ENCODE peak calls at places on chromosomes 11 and 22, in eight cellular contexts. One of them, this sample, is unnamed.

GRCh38 chr22:27720860-27721259 is 80.7 kb downstream of the MN1 start:
- DNase-seq in AG04450: no peak
- DNase-seq in NCI-H1694: no peak
- DNase-seq in cardiac muscle cell: no peak
- DNase-seq in B cell: no peak
- DNase-seq in choroid plexus epithelial cell: no peak
- DNase-seq in activated CD8-positive, alpha-beta memory T cell treated with anti-CD3 and anti-CD28 coated beads, Interleukin-2, amount 10 ng/mL, durations not matched to agents 7 days and 5 days: no peak
- DNase-seq in CD8-positive, alpha-beta memory T cell: no peak
- DNase-seq in this sample: no peak

GRCh38 chr11:68497761-68498160 is 37.2 kb downstream of the PPP6R3 start:
- DNase-seq in AG04450: no peak
- DNase-seq in NCI-H1694: no peak
- DNase-seq in cardiac muscle cell: peak
- DNase-seq in B cell: no peak
- DNase-seq in choroid plexus epithelial cell: no peak
- DNase-seq in activated CD8-positive, alpha-beta memory T cell treated with anti-CD3 and anti-CD28 coated beads, Interleukin-2, amount 10 ng/mL, durations not matched to agents 7 days and 5 days: no peak
- DNase-seq in CD8-positive, alpha-beta memory T cell: no peak
- DNase-seq in this sample: no peak

GRCh38 chr11:66459138-66459778 is 7.4 kb upstream of the PELI3 start:
- DNase-seq in AG04450: no peak
- DNase-seq in NCI-H1694: no peak
- DNase-seq in cardiac muscle cell: no peak
- DNase-seq in B cell: peak
- DNase-seq in choroid plexus epithelial cell: no peak
- DNase-seq in activated CD8-positive, alpha-beta memory T cell treated with anti-CD3 and anti-CD28 coated beads, Interleukin-2, amount 10 ng/mL, durations not matched to agents 7 days and 5 days: no peak
- DNase-seq in CD8-positive, alpha-beta memory T cell: no peak
- DNase-seq in this sample: no peak

GRCh38 chr22:50201191-50202129 is 649 bp downstream of the SELENOO start:
- DNase-seq in AG04450: no peak
- DNase-seq in NCI-H1694: no peak
- DNase-seq in cardiac muscle cell: no peak
- DNase-seq in B cell: no peak
- DNase-seq in choroid plexus epithelial cell: no peak
- DNase-seq in activated CD8-positive, alpha-beta memory T cell treated with anti-CD3 and anti-CD28 coated beads, Interleukin-2, amount 10 ng/mL, durations not matched to agents 7 days and 5 days: no peak
- DNase-seq in CD8-positive, alpha-beta memory T cell: no peak
- DNase-seq in this sample: no peak

GRCh38 chr22:23113847-23114720 is 27.7 kb downstream of the RSPH14 start:
- DNase-seq in AG04450: no peak
- DNase-seq in NCI-H1694: no peak
- DNase-seq in cardiac muscle cell: no peak
- DNase-seq in B cell: no peak
- DNase-seq in choroid plexus epithelial cell: no peak
- DNase-seq in activated CD8-positive, alpha-beta memory T cell treated with anti-CD3 and anti-CD28 coated beads, Interleukin-2, amount 10 ng/mL, durations not matched to agents 7 days and 5 days: no peak
- DNase-seq in CD8-positive, alpha-beta memory T cell: no peak
- DNase-seq in this sample: no peak

GRCh38 chr11:95152878-95153856 is 63.5 kb downstream of the ENDOD1 start:
- DNase-seq in AG04450: no peak
- DNase-seq in NCI-H1694: no peak
- DNase-seq in cardiac muscle cell: no peak
- DNase-seq in B cell: peak
- DNase-seq in choroid plexus epithelial cell: no peak
- DNase-seq in activated CD8-positive, alpha-beta memory T cell treated with anti-CD3 and anti-CD28 coated beads, Interleukin-2, amount 10 ng/mL, durations not matched to agents 7 days and 5 days: peak
- DNase-seq in CD8-positive, alpha-beta memory T cell: no peak
- DNase-seq in this sample: no peak

GRCh38 chr11:71930556-71931244 is 1.9 kb downstream of the RNF121 start:
- DNase-seq in AG04450: no peak
- DNase-seq in NCI-H1694: no peak
- DNase-seq in cardiac muscle cell: peak
- DNase-seq in B cell: no peak
- DNase-seq in choroid plexus epithelial cell: no peak
- DNase-seq in activated CD8-positive, alpha-beta memory T cell treated with anti-CD3 and anti-CD28 coated beads, Interleukin-2, amount 10 ng/mL, durations not matched to agents 7 days and 5 days: no peak
- DNase-seq in CD8-positive, alpha-beta memory T cell: no peak
- DNase-seq in this sample: no peak

GRCh38 chr11:76707293-76707825 is 36.8 kb upstream of the LRRC32 start:
- DNase-seq in AG04450: no peak
- DNase-seq in NCI-H1694: no peak
- DNase-seq in cardiac muscle cell: no peak
- DNase-seq in B cell: no peak
- DNase-seq in choroid plexus epithelial cell: no peak
- DNase-seq in activated CD8-positive, alpha-beta memory T cell treated with anti-CD3 and anti-CD28 coated beads, Interleukin-2, amount 10 ng/mL, durations not matched to agents 7 days and 5 days: no peak
- DNase-seq in CD8-positive, alpha-beta memory T cell: no peak
- DNase-seq in this sample: no peak

GRCh38 chr11:13168281-13168680 is 109.3 kb upstream of the BMAL1 start:
- DNase-seq in AG04450: no peak
- DNase-seq in NCI-H1694: no peak
- DNase-seq in cardiac muscle cell: no peak
- DNase-seq in B cell: no peak
- DNase-seq in choroid plexus epithelial cell: no peak
- DNase-seq in activated CD8-positive, alpha-beta memory T cell treated with anti-CD3 and anti-CD28 coated beads, Interleukin-2, amount 10 ng/mL, durations not matched to agents 7 days and 5 days: no peak
- DNase-seq in CD8-positive, alpha-beta memory T cell: no peak
- DNase-seq in this sample: no peak

GRCh38 chr11:115198301-115198700 is 305.9 kb downstream of the CADM1 start:
- DNase-seq in AG04450: no peak
- DNase-seq in NCI-H1694: no peak
- DNase-seq in cardiac muscle cell: no peak
- DNase-seq in B cell: no peak
- DNase-seq in choroid plexus epithelial cell: peak
- DNase-seq in activated CD8-positive, alpha-beta memory T cell treated with anti-CD3 and anti-CD28 coated beads, Interleukin-2, amount 10 ng/mL, durations not matched to agents 7 days and 5 days: no peak
- DNase-seq in CD8-positive, alpha-beta memory T cell: no peak
- DNase-seq in this sample: no peak

GRCh38 chr22:47012589-47013365 is 250.3 kb downstream of the TBC1D22A start:
- DNase-seq in AG04450: peak
- DNase-seq in NCI-H1694: no peak
- DNase-seq in cardiac muscle cell: peak
- DNase-seq in B cell: no peak
- DNase-seq in choroid plexus epithelial cell: peak
- DNase-seq in activated CD8-positive, alpha-beta memory T cell treated with anti-CD3 and anti-CD28 coated beads, Interleukin-2, amount 10 ng/mL, durations not matched to agents 7 days and 5 days: no peak
- DNase-seq in CD8-positive, alpha-beta memory T cell: no peak
- DNase-seq in this sample: peak

GRCh38 chr11:3203221-3204043 is 15.2 kb downstream of the MRGPRG start:
- DNase-seq in AG04450: no peak
- DNase-seq in NCI-H1694: no peak
- DNase-seq in cardiac muscle cell: peak
- DNase-seq in B cell: no peak
- DNase-seq in choroid plexus epithelial cell: peak
- DNase-seq in activated CD8-positive, alpha-beta memory T cell treated with anti-CD3 and anti-CD28 coated beads, Interleukin-2, amount 10 ng/mL, durations not matched to agents 7 days and 5 days: no peak
- DNase-seq in CD8-positive, alpha-beta memory T cell: peak
- DNase-seq in this sample: peak

GRCh38 chr11:33402066-33402465 is 144.9 kb downstream of the HIPK3 start:
- DNase-seq in AG04450: no peak
- DNase-seq in NCI-H1694: no peak
- DNase-seq in cardiac muscle cell: peak
- DNase-seq in B cell: no peak
- DNase-seq in choroid plexus epithelial cell: peak
- DNase-seq in activated CD8-positive, alpha-beta memory T cell treated with anti-CD3 and anti-CD28 coated beads, Interleukin-2, amount 10 ng/mL, durations not matched to agents 7 days and 5 days: no peak
- DNase-seq in CD8-positive, alpha-beta memory T cell: no peak
- DNase-seq in this sample: no peak

GRCh38 chr11:3089236-3090061 is 32.2 kb upstream of the CARS1 start:
- DNase-seq in AG04450: no peak
- DNase-seq in NCI-H1694: no peak
- DNase-seq in cardiac muscle cell: no peak
- DNase-seq in B cell: no peak
- DNase-seq in choroid plexus epithelial cell: no peak
- DNase-seq in activated CD8-positive, alpha-beta memory T cell treated with anti-CD3 and anti-CD28 coated beads, Interleukin-2, amount 10 ng/mL, durations not matched to agents 7 days and 5 days: no peak
- DNase-seq in CD8-positive, alpha-beta memory T cell: no peak
- DNase-seq in this sample: no peak

GRCh38 chr11:21921151-21921550 is 271.7 kb upstream of the ANO5 start:
- DNase-seq in AG04450: no peak
- DNase-seq in NCI-H1694: no peak
- DNase-seq in cardiac muscle cell: no peak
- DNase-seq in B cell: no peak
- DNase-seq in choroid plexus epithelial cell: no peak
- DNase-seq in activated CD8-positive, alpha-beta memory T cell treated with anti-CD3 and anti-CD28 coated beads, Interleukin-2, amount 10 ng/mL, durations not matched to agents 7 days and 5 days: no peak
- DNase-seq in CD8-positive, alpha-beta memory T cell: no peak
- DNase-seq in this sample: peak

GRCh38 chr11:116397556-116398167 is 375.1 kb downstream of the BUD13 start:
- DNase-seq in AG04450: no peak
- DNase-seq in NCI-H1694: no peak
- DNase-seq in cardiac muscle cell: no peak
- DNase-seq in B cell: no peak
- DNase-seq in choroid plexus epithelial cell: no peak
- DNase-seq in activated CD8-positive, alpha-beta memory T cell treated with anti-CD3 and anti-CD28 coated beads, Interleukin-2, amount 10 ng/mL, durations not matched to agents 7 days and 5 days: no peak
- DNase-seq in CD8-positive, alpha-beta memory T cell: no peak
- DNase-seq in this sample: no peak

GRCh38 chr22:25357606-25358420 is 138.4 kb downstream of the CRYBB2 start:
- DNase-seq in AG04450: no peak
- DNase-seq in NCI-H1694: no peak
- DNase-seq in cardiac muscle cell: no peak
- DNase-seq in B cell: no peak
- DNase-seq in choroid plexus epithelial cell: no peak
- DNase-seq in activated CD8-positive, alpha-beta memory T cell treated with anti-CD3 and anti-CD28 coated beads, Interleukin-2, amount 10 ng/mL, durations not matched to agents 7 days and 5 days: no peak
- DNase-seq in CD8-positive, alpha-beta memory T cell: no peak
- DNase-seq in this sample: no peak

GRCh38 chr11:48104562-48104924 is 112.1 kb upstream of the OR4B1 start:
- DNase-seq in AG04450: no peak
- DNase-seq in NCI-H1694: no peak
- DNase-seq in cardiac muscle cell: no peak
- DNase-seq in B cell: no peak
- DNase-seq in choroid plexus epithelial cell: no peak
- DNase-seq in activated CD8-positive, alpha-beta memory T cell treated with anti-CD3 and anti-CD28 coated beads, Interleukin-2, amount 10 ng/mL, durations not matched to agents 7 days and 5 days: peak
- DNase-seq in CD8-positive, alpha-beta memory T cell: no peak
- DNase-seq in this sample: no peak

GRCh38 chr11:69325446-69325845 is 31.5 kb downstream of the MYEOV start:
- DNase-seq in AG04450: no peak
- DNase-seq in NCI-H1694: no peak
- DNase-seq in cardiac muscle cell: no peak
- DNase-seq in B cell: no peak
- DNase-seq in choroid plexus epithelial cell: no peak
- DNase-seq in activated CD8-positive, alpha-beta memory T cell treated with anti-CD3 and anti-CD28 coated beads, Interleukin-2, amount 10 ng/mL, durations not matched to agents 7 days and 5 days: peak
- DNase-seq in CD8-positive, alpha-beta memory T cell: no peak
- DNase-seq in this sample: no peak

GRCh38 chr11:95065336-95065735 is 1.4 kb upstream of the SRSF8 start:
- DNase-seq in AG04450: no peak
- DNase-seq in NCI-H1694: no peak
- DNase-seq in cardiac muscle cell: no peak
- DNase-seq in B cell: no peak
- DNase-seq in choroid plexus epithelial cell: no peak
- DNase-seq in activated CD8-positive, alpha-beta memory T cell treated with anti-CD3 and anti-CD28 coated beads, Interleukin-2, amount 10 ng/mL, durations not matched to agents 7 days and 5 days: no peak
- DNase-seq in CD8-positive, alpha-beta memory T cell: no peak
- DNase-seq in this sample: no peak

GRCh38 chr11:102111787-102112653 is 1.8 kb downstream of the YAP1 start:
- DNase-seq in AG04450: no peak
- DNase-seq in NCI-H1694: no peak
- DNase-seq in cardiac muscle cell: peak
- DNase-seq in B cell: peak
- DNase-seq in choroid plexus epithelial cell: peak
- DNase-seq in activated CD8-positive, alpha-beta memory T cell treated with anti-CD3 and anti-CD28 coated beads, Interleukin-2, amount 10 ng/mL, durations not matched to agents 7 days and 5 days: no peak
- DNase-seq in CD8-positive, alpha-beta memory T cell: no peak
- DNase-seq in this sample: no peak

GRCh38 chr11:42890773-42891172 is 421.0 kb upstream of the API5 start:
- DNase-seq in AG04450: no peak
- DNase-seq in NCI-H1694: no peak
- DNase-seq in cardiac muscle cell: no peak
- DNase-seq in B cell: no peak
- DNase-seq in choroid plexus epithelial cell: no peak
- DNase-seq in activated CD8-positive, alpha-beta memory T cell treated with anti-CD3 and anti-CD28 coated beads, Interleukin-2, amount 10 ng/mL, durations not matched to agents 7 days and 5 days: no peak
- DNase-seq in CD8-positive, alpha-beta memory T cell: no peak
- DNase-seq in this sample: no peak

GRCh38 chr11:83097671-83098070 is 26.0 kb upstream of the RAB30 start:
- DNase-seq in AG04450: no peak
- DNase-seq in NCI-H1694: no peak
- DNase-seq in cardiac muscle cell: no peak
- DNase-seq in B cell: no peak
- DNase-seq in choroid plexus epithelial cell: peak
- DNase-seq in activated CD8-positive, alpha-beta memory T cell treated with anti-CD3 and anti-CD28 coated beads, Interleukin-2, amount 10 ng/mL, durations not matched to agents 7 days and 5 days: no peak
- DNase-seq in CD8-positive, alpha-beta memory T cell: no peak
- DNase-seq in this sample: no peak

GRCh38 chr11:109939176-109939810 is 153.9 kb upstream of the ZC3H12C start:
- DNase-seq in AG04450: peak
- DNase-seq in NCI-H1694: peak
- DNase-seq in cardiac muscle cell: peak
- DNase-seq in B cell: no peak
- DNase-seq in choroid plexus epithelial cell: peak
- DNase-seq in activated CD8-positive, alpha-beta memory T cell treated with anti-CD3 and anti-CD28 coated beads, Interleukin-2, amount 10 ng/mL, durations not matched to agents 7 days and 5 days: no peak
- DNase-seq in CD8-positive, alpha-beta memory T cell: no peak
- DNase-seq in this sample: peak

GRCh38 chr11:47523491-47524199 is 29.3 kb downstream of the CELF1 start:
- DNase-seq in AG04450: peak
- DNase-seq in NCI-H1694: no peak
- DNase-seq in cardiac muscle cell: peak
- DNase-seq in B cell: peak
- DNase-seq in choroid plexus epithelial cell: peak
- DNase-seq in activated CD8-positive, alpha-beta memory T cell treated with anti-CD3 and anti-CD28 coated beads, Interleukin-2, amount 10 ng/mL, durations not matched to agents 7 days and 5 days: no peak
- DNase-seq in CD8-positive, alpha-beta memory T cell: peak
- DNase-seq in this sample: peak

GRCh38 chr11:64102005-64102738 is 63.7 kb downstream of the MACROD1 start:
- DNase-seq in AG04450: no peak
- DNase-seq in NCI-H1694: no peak
- DNase-seq in cardiac muscle cell: no peak
- DNase-seq in B cell: no peak
- DNase-seq in choroid plexus epithelial cell: no peak
- DNase-seq in activated CD8-positive, alpha-beta memory T cell treated with anti-CD3 and anti-CD28 coated beads, Interleukin-2, amount 10 ng/mL, durations not matched to agents 7 days and 5 days: no peak
- DNase-seq in CD8-positive, alpha-beta memory T cell: no peak
- DNase-seq in this sample: no peak

GRCh38 chr22:37336474-37337028 is 54.2 kb downstream of the CYTH4 start:
- DNase-seq in AG04450: no peak
- DNase-seq in NCI-H1694: no peak
- DNase-seq in cardiac muscle cell: no peak
- DNase-seq in B cell: no peak
- DNase-seq in choroid plexus epithelial cell: no peak
- DNase-seq in activated CD8-positive, alpha-beta memory T cell treated with anti-CD3 and anti-CD28 coated beads, Interleukin-2, amount 10 ng/mL, durations not matched to agents 7 days and 5 days: no peak
- DNase-seq in CD8-positive, alpha-beta memory T cell: no peak
- DNase-seq in this sample: no peak

GRCh38 chr22:35043251-35043931 is 22.6 kb upstream of the ISX start:
- DNase-seq in AG04450: no peak
- DNase-seq in NCI-H1694: no peak
- DNase-seq in cardiac muscle cell: no peak
- DNase-seq in B cell: no peak
- DNase-seq in choroid plexus epithelial cell: no peak
- DNase-seq in activated CD8-positive, alpha-beta memory T cell treated with anti-CD3 and anti-CD28 coated beads, Interleukin-2, amount 10 ng/mL, durations not matched to agents 7 days and 5 days: no peak
- DNase-seq in CD8-positive, alpha-beta memory T cell: no peak
- DNase-seq in this sample: peak

GRCh38 chr11:11396290-11397042 is 43.4 kb upstream of the CSNK2A3 start:
- DNase-seq in AG04450: peak
- DNase-seq in NCI-H1694: no peak
- DNase-seq in cardiac muscle cell: peak
- DNase-seq in B cell: no peak
- DNase-seq in choroid plexus epithelial cell: peak
- DNase-seq in activated CD8-positive, alpha-beta memory T cell treated with anti-CD3 and anti-CD28 coated beads, Interleukin-2, amount 10 ng/mL, durations not matched to agents 7 days and 5 days: no peak
- DNase-seq in CD8-positive, alpha-beta memory T cell: no peak
- DNase-seq in this sample: peak

GRCh38 chr11:10414659-10415058 is 40.4 kb upstream of the AMPD3 start:
- DNase-seq in AG04450: no peak
- DNase-seq in NCI-H1694: no peak
- DNase-seq in cardiac muscle cell: peak
- DNase-seq in B cell: peak
- DNase-seq in choroid plexus epithelial cell: peak
- DNase-seq in activated CD8-positive, alpha-beta memory T cell treated with anti-CD3 and anti-CD28 coated beads, Interleukin-2, amount 10 ng/mL, durations not matched to agents 7 days and 5 days: peak
- DNase-seq in CD8-positive, alpha-beta memory T cell: no peak
- DNase-seq in this sample: peak